ENCODE peak calls at places on chromosomes 3 and 15, in eight cellular contexts. I is activated T-cell treated with anti-CD3 and anti-CD28 coated beads, Interleukin-2, amount 50 U/mL, for 72 hours; F is non-pigmented ciliary epithelial cell; Q is H9; C is astrocyte; G is colonic mucosa; H is HTR-8/SVneo; J is naive thymus-derived CD8-positive, alpha-beta T cell. M is an unnamed sample.

GRCh38 chr3:82353281-82354171 is 592.1 kb upstream of the GBE1 start:
- DNase-seq in G (no peak), C (no peak), J (no peak), F (no peak), H (no peak), I (no peak), Q (no peak), M (no peak)

GRCh38 chr3:4797201-4797600 is 182.0 kb upstream of the BHLHE40 start:
- DNase-seq in G (no peak), I (no peak), Q (no peak), F (no peak), C (peak), J (no peak), H (no peak), M (no peak)

GRCh38 chr3:184811663-184811998 is 335 bp upstream of the VPS8 start:
- DNase-seq in I (no peak), Q (no peak), J (no peak), C (no peak), G (no peak), F (no peak), H (no peak), M (no peak)

GRCh38 chr15:49622561-49622960 is 1.7 kb downstream of the DTWD1 start:
- DNase-seq in F (no peak), J (no peak), Q (no peak), H (no peak), G (no peak), C (peak), I (no peak), M (no peak)

GRCh38 chr15:89383635-89384604 is 49.3 kb upstream of the POLG start:
- DNase-seq in Q (peak), G (peak), F (no peak), J (no peak), C (peak), I (no peak), H (peak), M (peak)

GRCh38 chr15:74800559-74801094 is 12.0 kb upstream of the LMAN1L start:
- DNase-seq in G (peak), C (no peak), H (no peak), I (no peak), J (no peak), Q (no peak), F (no peak), M (no peak)

GRCh38 chr3:186971578-186971977 is 41.3 kb downstream of the ST6GAL1 start:
- DNase-seq in H (no peak), Q (no peak), C (no peak), I (no peak), J (no peak), G (no peak), F (no peak), M (no peak)

GRCh38 chr3:158185711-158186110 is 75.8 kb downstream of the RSRC1 start:
- DNase-seq in G (no peak), F (no peak), Q (no peak), C (no peak), H (no peak), J (no peak), I (no peak), M (no peak)

GRCh38 chr15:60634815-60635214 is 155.9 kb upstream of the ICE2 start:
- DNase-seq in F (no peak), C (peak), H (no peak), G (no peak), I (no peak), J (no peak), Q (no peak), M (peak)

GRCh38 chr15:38843736-38844590 is 279.3 kb upstream of the RASGRP1 start:
- DNase-seq in Q (no peak), H (peak), F (no peak), C (peak), J (no peak), G (no peak), I (no peak), M (peak)

GRCh38 chr3:126131881-126132750 is 48.2 kb upstream of the SLC41A3 start:
- DNase-seq in H (no peak), J (no peak), I (no peak), C (no peak), G (peak), Q (peak), F (no peak), M (no peak)

GRCh38 chr15:69793783-69794451 is 303.8 kb downstream of the TLE3 start:
- DNase-seq in F (no peak), Q (peak), G (no peak), I (no peak), C (no peak), J (no peak), H (no peak), M (no peak)

GRCh38 chr3:124916837-124917409 is 17.6 kb downstream of the MUC13 start:
- DNase-seq in J (no peak), Q (no peak), C (no peak), H (no peak), G (no peak), F (no peak), I (no peak), M (no peak)

GRCh38 chr3:144590854-144591253 is 619.2 kb downstream of the DIPK2A start:
- DNase-seq in H (peak), Q (no peak), G (no peak), J (no peak), F (peak), I (no peak), C (peak), M (peak)

GRCh38 chr3:48236531-48236930 is 4.4 kb upstream of the ZNF589 start:
- DNase-seq in J (no peak), H (no peak), Q (no peak), C (no peak), I (no peak), F (no peak), G (no peak), M (no peak)

GRCh38 chr15:59762558-59762957 is 73.4 kb upstream of the BNIP2 start:
- DNase-seq in J (no peak), G (no peak), H (no peak), Q (peak), I (no peak), F (no peak), C (no peak), M (no peak)

GRCh38 chr3:110598847-110599490 is 472.6 kb upstream of the NECTIN3 start:
- DNase-seq in F (no peak), G (no peak), C (peak), H (no peak), I (no peak), Q (no peak), J (no peak), M (peak)

GRCh38 chr3:45124379-45124778 is 21.8 kb downstream of the CDCP1 start:
- DNase-seq in Q (no peak), C (peak), J (no peak), I (no peak), H (peak), G (no peak), F (peak), M (peak)

GRCh38 chr3:16203031-16203430 is 28.6 kb downstream of the GALNT15 start:
- DNase-seq in I (peak), G (no peak), C (peak), Q (no peak), F (peak), J (no peak), H (no peak), M (peak)

GRCh38 chr3:192409838-192410683 is 317.3 kb downstream of the FGF12 start:
- DNase-seq in I (no peak), C (peak), G (no peak), F (no peak), J (no peak), H (peak), Q (peak), M (peak)

GRCh38 chr3:46699846-46700523 is 1.2 kb upstream of the TMIE start:
- DNase-seq in H (no peak), Q (no peak), G (no peak), C (no peak), F (no peak), J (no peak), I (no peak), M (peak)

GRCh38 chr3:99875573-99875924 is 57.9 kb downstream of the CMSS1 start:
- DNase-seq in F (no peak), J (no peak), I (no peak), H (no peak), C (no peak), Q (no peak), G (no peak), M (peak)

GRCh38 chr3:122415104-122415744 is 638 bp downstream of the WDR5B start:
- DNase-seq in G (peak), C (peak), H (peak), F (no peak), I (peak), J (peak), Q (peak), M (peak)

GRCh38 chr3:81540787-81541186 is 220.7 kb downstream of the GBE1 start:
- DNase-seq in G (no peak), Q (no peak), I (no peak), C (no peak), J (no peak), F (no peak), H (no peak), M (no peak)

GRCh38 chr3:158725348-158725966 is 6.8 kb downstream of the RARRES1 start:
- DNase-seq in Q (no peak), C (peak), H (peak), I (no peak), F (peak), G (peak), J (no peak), M (peak)

GRCh38 chr3:189720746-189721426 is 89.7 kb downstream of the TP63 start:
- DNase-seq in G (no peak), J (no peak), C (no peak), F (no peak), Q (no peak), H (no peak), I (no peak), M (no peak)

GRCh38 chr15:80233511-80234080 is 18.4 kb downstream of the CTXND1 start:
- DNase-seq in F (no peak), Q (no peak), I (no peak), H (no peak), C (no peak), J (no peak), G (no peak), M (no peak)

GRCh38 chr3:48222616-48223513 is at the start of gene CAMP:
- DNase-seq in C (peak), H (peak), F (no peak), G (peak), Q (no peak), J (no peak), I (no peak), M (peak)

GRCh38 chr3:13039286-13039896 is 33.8 kb downstream of the IQSEC1 start:
- DNase-seq in H (no peak), Q (no peak), F (no peak), G (no peak), J (no peak), C (no peak), I (no peak), M (no peak)

GRCh38 chr15:89907289-89907688 is 5.5 kb downstream of the ARPIN start:
- DNase-seq in C (no peak), J (no peak), Q (no peak), G (no peak), F (no peak), I (no peak), H (no peak), M (no peak)

GRCh38 chr3:159899198-159899597 is 89.4 kb upstream of the IL12A start:
- DNase-seq in Q (no peak), I (no peak), F (no peak), J (no peak), C (peak), G (no peak), H (no peak), M (no peak)

GRCh38 chr3:186308549-186308948 is 53.5 kb downstream of the DGKG start:
- DNase-seq in I (no peak), G (no peak), F (no peak), Q (no peak), C (no peak), H (no peak), J (no peak), M (no peak)

GRCh38 chr15:71683401-71684274 is 126.7 kb upstream of the NR2E3 start:
- DNase-seq in J (no peak), H (peak), G (no peak), I (no peak), F (no peak), C (peak), Q (no peak), M (no peak)

GRCh38 chr15:90261811-90262210 is 3.7 kb upstream of the NGRN start:
- DNase-seq in F (no peak), I (no peak), J (no peak), C (peak), G (peak), H (no peak), Q (no peak), M (peak)

GRCh38 chr15:93173369-93173768 is 84.4 kb upstream of the RGMA start:
- DNase-seq in F (peak), H (no peak), G (no peak), I (no peak), J (no peak), C (peak), Q (no peak), M (peak)

GRCh38 chr15:42059661-42060476 is 34.5 kb downstream of the PLA2G4D start:
- DNase-seq in C (peak), G (peak), J (peak), Q (peak), F (no peak), H (peak), I (peak), M (peak)